ENCODE peak calls at places on chromosomes 11 and 22, in five cellular contexts. Q is stimulated activated CD4-positive, alpha-beta T cell treated with anti-CD3 and anti-CD28 coated beads, Interleukin-4, amount 100 ng/mL, for 48 hours; V is progenitor cell of endocrine pancreas; S is stimulated activated CD8-positive, alpha-beta memory T cell treated with anti-CD3 and anti-CD28 coated beads, Interleukin-4, amount 100 ng/mL, for 1 hour; C is glomerular endothelial cell. T is an unnamed sample.

GRCh38 chr22:27804683-27805297 is 3.2 kb upstream of the MN1 start:
- DNase-seq in V (peak), Q (peak), S (peak), C (no peak), T (peak)

GRCh38 chr11:80586464-80586863 is 1145.6 kb upstream of the TENM4 start:
- DNase-seq in C (no peak), S (no peak), Q (no peak), V (no peak), T (no peak)

GRCh38 chr22:36775589-36775965 is 342 bp downstream of the IFT27 start:
- DNase-seq in S (no peak), V (peak), C (no peak), Q (no peak), T (peak)

GRCh38 chr11:79076526-79077115 is 364.2 kb downstream of the TENM4 start:
- DNase-seq in C (no peak), S (no peak), Q (peak), V (no peak), T (peak)

GRCh38 chr11:95245038-95245437 is 14.0 kb upstream of the SESN3 start:
- DNase-seq in Q (no peak), V (no peak), S (no peak), C (no peak), T (no peak)

GRCh38 chr11:34356918-34357645 is 728 bp downstream of the ABTB2 start:
- DNase-seq in V (peak), S (peak), Q (peak), C (no peak), T (peak)

GRCh38 chr22:37696657-37697539 is at the start of gene TRIOBP:
- DNase-seq in V (peak), S (peak), Q (peak), C (peak), T (peak)

GRCh38 chr11:75402002-75402773 is 2.9 kb downstream of the RPS3 start:
- DNase-seq in Q (no peak), C (no peak), V (no peak), S (no peak), T (no peak)

GRCh38 chr11:1887451-1888346 is 4.0 kb downstream of the PRR33 start:
- DNase-seq in C (no peak), V (no peak), S (no peak), Q (no peak), T (no peak)

GRCh38 chr22:32476804-32477203 is 2.2 kb downstream of the FBXO7 start:
- DNase-seq in V (no peak), Q (no peak), S (no peak), C (no peak), T (no peak)

GRCh38 chr11:44224867-44225501 is 85.0 kb downstream of the ALX4 start:
- DNase-seq in S (no peak), V (no peak), Q (no peak), C (no peak), T (no peak)

GRCh38 chr22:23233746-23234408 is 53.6 kb downstream of the BCR start:
- DNase-seq in S (no peak), V (no peak), Q (peak), C (no peak), T (no peak)

GRCh38 chr22:47119181-47119580 is 356.7 kb downstream of the TBC1D22A start:
- DNase-seq in C (no peak), S (no peak), Q (no peak), V (no peak), T (no peak)

GRCh38 chr22:22818861-22819855 is 68.5 kb upstream of the IGLL5 start:
- DNase-seq in V (no peak), C (no peak), Q (no peak), S (no peak), T (peak)

GRCh38 chr11:74057251-74058151 is 48.6 kb upstream of the UCP3 start:
- DNase-seq in C (no peak), S (no peak), V (no peak), Q (no peak), T (no peak)

GRCh38 chr11:35488117-35488516 is 37.3 kb downstream of the PAMR1 start:
- DNase-seq in S (no peak), V (no peak), C (no peak), Q (no peak), T (no peak)

GRCh38 chr11:46265764-46266163 is 11.7 kb upstream of the CREB3L1 start:
- DNase-seq in S (no peak), V (no peak), Q (no peak), C (no peak), T (no peak)

GRCh38 chr22:30325065-30325720 is 1.5 kb downstream of the TBC1D10A start:
- DNase-seq in S (no peak), C (no peak), V (no peak), Q (no peak), T (peak)

GRCh38 chr11:19827399-19828135 is 114.9 kb downstream of the NAV2 start:
- DNase-seq in V (no peak), S (no peak), Q (no peak), C (no peak), T (no peak)

GRCh38 chr22:47225931-47226633 is 463.6 kb downstream of the TBC1D22A start:
- DNase-seq in S (no peak), V (peak), C (no peak), Q (no peak), T (no peak)

GRCh38 chr11:4030197-4030596 is 64.4 kb upstream of the RRM1 start:
- DNase-seq in C (no peak), S (no peak), Q (no peak), V (no peak), T (no peak)

GRCh38 chr11:76789443-76789719 is 6.2 kb downstream of the TSKU start:
- DNase-seq in Q (no peak), V (no peak), C (no peak), S (no peak), T (no peak)

GRCh38 chr11:46682773-46683752 is 17.4 kb downstream of the ARHGAP1 start:
- DNase-seq in C (no peak), V (no peak), Q (no peak), S (no peak), T (no peak)